ENCODE peak calls at places on chromosomes 13 and 19, in four cellular contexts. One of them, this sample, is unnamed.

GRCh38 chr19:48006762-48007161 is 12.3 kb downstream of the ELSPBP1 start:
- DNase-seq in mucosa of descending colon: no peak
- DNase-seq in stimulated activated CD8-positive, alpha-beta memory T cell treated with anti-CD3 and anti-CD28 coated beads, Interleukin-7, amount 100 ng/mL, for 48 hours: no peak
- DNase-seq in GM12865: peak; percentile 24
- DNase-seq in this sample: no peak

GRCh38 chr19:30144242-30144758 is 202.3 kb downstream of the URI1 start:
- DNase-seq in GM12865: no peak
- DNase-seq in mucosa of descending colon: peak; percentile 19
- DNase-seq in stimulated activated CD8-positive, alpha-beta memory T cell treated with anti-CD3 and anti-CD28 coated beads, Interleukin-7, amount 100 ng/mL, for 48 hours: no peak
- DNase-seq in this sample: no peak

GRCh38 chr13:41590122-41590521 is 132.8 kb downstream of the RGCC start:
- DNase-seq in GM12865: no peak
- DNase-seq in stimulated activated CD8-positive, alpha-beta memory T cell treated with anti-CD3 and anti-CD28 coated beads, Interleukin-7, amount 100 ng/mL, for 48 hours: no peak
- DNase-seq in mucosa of descending colon: no peak
- DNase-seq in this sample: no peak

GRCh38 chr19:32223595-32224370 is 121.6 kb upstream of the ZNF507 start:
- DNase-seq in mucosa of descending colon: no peak
- DNase-seq in GM12865: no peak
- DNase-seq in stimulated activated CD8-positive, alpha-beta memory T cell treated with anti-CD3 and anti-CD28 coated beads, Interleukin-7, amount 100 ng/mL, for 48 hours: no peak
- DNase-seq in this sample: no peak

GRCh38 chr13:46045424-46045823 is 7.1 kb downstream of the ZC3H13 start:
- DNase-seq in mucosa of descending colon: no peak
- DNase-seq in GM12865: no peak
- DNase-seq in stimulated activated CD8-positive, alpha-beta memory T cell treated with anti-CD3 and anti-CD28 coated beads, Interleukin-7, amount 100 ng/mL, for 48 hours: no peak
- DNase-seq in this sample: no peak

GRCh38 chr13:106372199-106373160 is 163.0 kb downstream of the EFNB2 start:
- DNase-seq in mucosa of descending colon: no peak
- DNase-seq in stimulated activated CD8-positive, alpha-beta memory T cell treated with anti-CD3 and anti-CD28 coated beads, Interleukin-7, amount 100 ng/mL, for 48 hours: no peak
- DNase-seq in GM12865: peak; percentile 67
- DNase-seq in this sample: no peak

GRCh38 chr19:5697022-5697889 is 7.2 kb downstream of the RPL36 start:
- DNase-seq in mucosa of descending colon: no peak
- DNase-seq in GM12865: peak; percentile 21
- DNase-seq in stimulated activated CD8-positive, alpha-beta memory T cell treated with anti-CD3 and anti-CD28 coated beads, Interleukin-7, amount 100 ng/mL, for 48 hours: no peak
- DNase-seq in this sample: no peak

GRCh38 chr19:40416918-40417713 is 3.9 kb upstream of the PRX start:
- DNase-seq in mucosa of descending colon: peak; percentile 46
- DNase-seq in stimulated activated CD8-positive, alpha-beta memory T cell treated with anti-CD3 and anti-CD28 coated beads, Interleukin-7, amount 100 ng/mL, for 48 hours: no peak
- DNase-seq in GM12865: peak; percentile 90
- DNase-seq in this sample: no peak

GRCh38 chr13:95814494-95814893 is 137.6 kb downstream of the DNAJC3 start:
- DNase-seq in GM12865: no peak
- DNase-seq in stimulated activated CD8-positive, alpha-beta memory T cell treated with anti-CD3 and anti-CD28 coated beads, Interleukin-7, amount 100 ng/mL, for 48 hours: no peak
- DNase-seq in mucosa of descending colon: no peak
- DNase-seq in this sample: no peak

GRCh38 chr13:97574926-97575325 is 141.0 kb downstream of the RAP2A start:
- DNase-seq in GM12865: peak; percentile 46
- DNase-seq in stimulated activated CD8-positive, alpha-beta memory T cell treated with anti-CD3 and anti-CD28 coated beads, Interleukin-7, amount 100 ng/mL, for 48 hours: no peak
- DNase-seq in mucosa of descending colon: peak; percentile 39
- DNase-seq in this sample: no peak

GRCh38 chr13:46345400-46345799 is 41.7 kb downstream of the RUBCNL start:
- DNase-seq in GM12865: no peak
- DNase-seq in stimulated activated CD8-positive, alpha-beta memory T cell treated with anti-CD3 and anti-CD28 coated beads, Interleukin-7, amount 100 ng/mL, for 48 hours: no peak
- DNase-seq in mucosa of descending colon: no peak
- DNase-seq in this sample: no peak

GRCh38 chr19:621819-622218 is 11.5 kb downstream of the POLRMT start:
- DNase-seq in GM12865: no peak
- DNase-seq in stimulated activated CD8-positive, alpha-beta memory T cell treated with anti-CD3 and anti-CD28 coated beads, Interleukin-7, amount 100 ng/mL, for 48 hours: no peak
- DNase-seq in mucosa of descending colon: no peak
- DNase-seq in this sample: no peak

GRCh38 chr13:37540228-37540627 is 58.3 kb downstream of the POSTN start:
- DNase-seq in GM12865: no peak
- DNase-seq in stimulated activated CD8-positive, alpha-beta memory T cell treated with anti-CD3 and anti-CD28 coated beads, Interleukin-7, amount 100 ng/mL, for 48 hours: no peak
- DNase-seq in mucosa of descending colon: no peak
- DNase-seq in this sample: no peak

GRCh38 chr13:41459754-41460111 is 2.4 kb downstream of the RGCC start:
- DNase-seq in stimulated activated CD8-positive, alpha-beta memory T cell treated with anti-CD3 and anti-CD28 coated beads, Interleukin-7, amount 100 ng/mL, for 48 hours: no peak
- DNase-seq in mucosa of descending colon: no peak
- DNase-seq in GM12865: no peak
- DNase-seq in this sample: no peak

This sample was measured in GM18507.